ENCODE peak calls at places on chromosomes 5 and 9, in eight cellular contexts. One of them, this sample, is unnamed.
A peak's percentile ranks its signal among the peaks of the same experiment; 100 is the strongest.

GRCh38 chr5:13745508-13745907 is 199.0 kb downstream of the DNAH5 start:
- DNase-seq in psoas muscle: no peak
- DNase-seq in left ventricle myocardium inferior: no peak
- DNase-seq in cardiac fibroblast: peak; percentile 29
- DNase-seq in IMR-90: peak; percentile 90
- DNase-seq in AG04449: peak; percentile 16
- DNase-seq in tibial artery: no peak
- DNase-seq in lower lobe of right lung: no peak
- DNase-seq in this sample: no peak

GRCh38 chr5:5572983-5573797 is 150.7 kb downstream of the ICE1 start:
- DNase-seq in IMR-90: no peak
- DNase-seq in cardiac fibroblast: no peak
- DNase-seq in lower lobe of right lung: no peak
- DNase-seq in tibial artery: no peak
- DNase-seq in AG04449: no peak
- DNase-seq in psoas muscle: peak; percentile 31
- DNase-seq in left ventricle myocardium inferior: peak; percentile 33
- DNase-seq in this sample: no peak

GRCh38 chr9:73871636-73872035 is 625.5 kb upstream of the RORB start:
- DNase-seq in left ventricle myocardium inferior: no peak
- DNase-seq in IMR-90: no peak
- DNase-seq in tibial artery: no peak
- DNase-seq in lower lobe of right lung: no peak
- DNase-seq in AG04449: no peak
- DNase-seq in psoas muscle: no peak
- DNase-seq in cardiac fibroblast: no peak
- DNase-seq in this sample: no peak

GRCh38 chr5:30050056-30050815 is 1143.2 kb upstream of the CDH6 start:
- DNase-seq in lower lobe of right lung: no peak
- DNase-seq in psoas muscle: no peak
- DNase-seq in cardiac fibroblast: no peak
- DNase-seq in IMR-90: no peak
- DNase-seq in tibial artery: no peak
- DNase-seq in AG04449: no peak
- DNase-seq in left ventricle myocardium inferior: no peak
- DNase-seq in this sample: no peak

GRCh38 chr5:58450811-58451629 is 8.9 kb downstream of the PLK2 start:
- DNase-seq in lower lobe of right lung: no peak
- DNase-seq in AG04449: no peak
- DNase-seq in cardiac fibroblast: peak; percentile 39
- DNase-seq in left ventricle myocardium inferior: no peak
- DNase-seq in psoas muscle: no peak
- DNase-seq in tibial artery: no peak
- DNase-seq in IMR-90: peak; percentile 26
- DNase-seq in this sample: no peak

GRCh38 chr5:84715686-84716085 is 331.0 kb upstream of the EDIL3 start:
- DNase-seq in cardiac fibroblast: no peak
- DNase-seq in IMR-90: no peak
- DNase-seq in lower lobe of right lung: no peak
- DNase-seq in psoas muscle: no peak
- DNase-seq in tibial artery: no peak
- DNase-seq in left ventricle myocardium inferior: no peak
- DNase-seq in AG04449: no peak
- DNase-seq in this sample: no peak

GRCh38 chr5:36602711-36603321 is 3.6 kb upstream of the SLC1A3 start:
- DNase-seq in AG04449: no peak
- DNase-seq in psoas muscle: no peak
- DNase-seq in lower lobe of right lung: peak; percentile 53
- DNase-seq in cardiac fibroblast: no peak
- DNase-seq in left ventricle myocardium inferior: peak; percentile 38
- DNase-seq in IMR-90: no peak
- DNase-seq in tibial artery: no peak
- DNase-seq in this sample: no peak

GRCh38 chr9:103731541-103731940 is 362.6 kb upstream of the SMC2 start:
- DNase-seq in tibial artery: no peak
- DNase-seq in cardiac fibroblast: peak; percentile 62
- DNase-seq in IMR-90: no peak
- DNase-seq in psoas muscle: no peak
- DNase-seq in lower lobe of right lung: no peak
- DNase-seq in left ventricle myocardium inferior: no peak
- DNase-seq in AG04449: no peak
- DNase-seq in this sample: no peak

GRCh38 chr5:73909474-73909873 is 283.5 kb downstream of the ARHGEF28 start:
- DNase-seq in tibial artery: no peak
- DNase-seq in cardiac fibroblast: no peak
- DNase-seq in psoas muscle: no peak
- DNase-seq in lower lobe of right lung: no peak
- DNase-seq in left ventricle myocardium inferior: no peak
- DNase-seq in AG04449: no peak
- DNase-seq in IMR-90: no peak
- DNase-seq in this sample: no peak

GRCh38 chr9:93317495-93318094 is 133.7 kb downstream of the WNK2 start:
- DNase-seq in cardiac fibroblast: no peak
- DNase-seq in AG04449: no peak
- DNase-seq in psoas muscle: no peak
- DNase-seq in tibial artery: peak; percentile 49
- DNase-seq in lower lobe of right lung: peak; percentile 44
- DNase-seq in IMR-90: no peak
- DNase-seq in left ventricle myocardium inferior: no peak
- DNase-seq in this sample: no peak
- TF ChIP-seq CTCF in cardiac fibroblast: no peak
- TF ChIP-seq CTCF in AG04449: no peak
- TF ChIP-seq CTCF in psoas muscle: no peak
- TF ChIP-seq CTCF in tibial artery: no peak
- TF ChIP-seq CTCF in lower lobe of right lung: no peak
- TF ChIP-seq CTCF in IMR-90: no peak
- TF ChIP-seq CTCF in left ventricle myocardium inferior: no peak
- TF ChIP-seq CTCF in this sample: no peak

DNA sequence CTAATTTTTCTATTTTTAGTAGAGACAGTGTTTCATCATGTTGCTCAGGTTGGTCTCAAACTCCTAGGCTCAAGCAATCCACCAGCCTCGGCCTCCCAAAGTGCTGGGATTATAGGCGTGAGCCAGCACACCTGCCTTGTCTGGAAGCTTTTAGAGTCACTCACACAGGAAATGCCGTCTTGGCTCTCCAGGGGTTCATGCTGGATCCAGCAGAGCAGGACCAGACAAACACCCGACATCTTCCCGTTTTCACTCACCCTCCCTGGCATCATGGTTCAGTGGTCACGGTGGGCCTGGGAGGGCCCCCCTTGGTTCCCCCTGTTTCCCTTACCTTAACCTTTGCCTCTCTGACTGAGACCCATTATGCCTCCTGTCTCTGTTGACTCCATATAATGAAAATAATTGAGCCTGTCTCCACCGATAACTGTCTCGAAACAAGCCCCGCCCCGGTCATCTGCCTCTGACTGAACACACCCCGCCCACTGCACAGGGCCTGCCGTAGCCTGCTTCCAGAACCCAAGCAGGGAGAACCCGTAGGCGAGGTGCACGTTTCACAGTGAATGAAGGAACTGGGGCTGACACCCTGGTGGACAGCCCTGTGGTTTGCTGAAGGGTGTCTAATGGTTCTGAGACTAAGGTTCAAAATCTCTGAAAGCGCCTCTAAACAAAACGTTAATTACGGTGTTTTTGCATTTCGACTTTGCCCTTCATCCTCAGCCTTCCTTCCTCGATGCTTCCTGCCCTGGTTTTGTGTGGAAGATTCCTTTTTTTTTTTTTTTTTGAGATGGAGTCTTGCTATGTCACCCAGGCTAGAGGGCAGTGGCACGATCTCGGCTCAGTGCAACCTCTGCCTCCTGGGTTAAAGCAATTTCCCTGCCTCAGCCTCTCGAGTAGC is 39.7 kb upstream of the SPRY4 start:
- DNase-seq in left ventricle myocardium inferior: peak; percentile 68
- DNase-seq in tibial artery: peak; percentile 43
- DNase-seq in cardiac fibroblast: peak; percentile 63
- DNase-seq in lower lobe of right lung: no peak
- DNase-seq in AG04449: no peak
- DNase-seq in IMR-90: no peak
- DNase-seq in psoas muscle: peak; percentile 39
- DNase-seq in this sample: peak; percentile 91
- H3K4me3 ChIP-seq in left ventricle myocardium inferior: peak overlapping the region; percentile 48
- H3K4me3 ChIP-seq in tibial artery: no peak overlapping the region
- H3K4me3 ChIP-seq in cardiac fibroblast: peak overlapping the region; percentile 48
- H3K4me3 ChIP-seq in lower lobe of right lung: no peak overlapping the region
- H3K4me3 ChIP-seq in AG04449: no peak overlapping the region
- H3K4me3 ChIP-seq in IMR-90: no peak overlapping the region
- H3K4me3 ChIP-seq in psoas muscle: peak overlapping the region; percentile 26
- H3K4me3 ChIP-seq in this sample: no peak overlapping the region

GRCh38 chr9:2622361-2623045 is 916 bp downstream of the VLDLR start:
- DNase-seq in left ventricle myocardium inferior: peak; percentile 30
- DNase-seq in AG04449: no peak
- DNase-seq in cardiac fibroblast: peak; percentile 22
- DNase-seq in psoas muscle: peak; percentile 38
- DNase-seq in tibial artery: peak; percentile 69
- DNase-seq in IMR-90: peak; percentile 17
- DNase-seq in lower lobe of right lung: peak; percentile 54
- DNase-seq in this sample: peak; percentile 18
- TF ChIP-seq CTCF in left ventricle myocardium inferior: no peak
- TF ChIP-seq CTCF in AG04449: no peak
- TF ChIP-seq CTCF in cardiac fibroblast: no peak
- TF ChIP-seq CTCF in psoas muscle: no peak
- TF ChIP-seq CTCF in tibial artery: no peak
- TF ChIP-seq CTCF in IMR-90: no peak
- TF ChIP-seq CTCF in lower lobe of right lung: no peak
- TF ChIP-seq CTCF in this sample: no peak

GRCh38 chr5:115948013-115948605 is 14.2 kb upstream of the LVRN start:
- DNase-seq in lower lobe of right lung: no peak
- DNase-seq in AG04449: no peak
- DNase-seq in psoas muscle: peak; percentile 19
- DNase-seq in tibial artery: no peak
- DNase-seq in cardiac fibroblast: peak; percentile 86
- DNase-seq in IMR-90: peak; percentile 33
- DNase-seq in left ventricle myocardium inferior: no peak
- DNase-seq in this sample: no peak
- H3K4me3 ChIP-seq in lower lobe of right lung: no peak overlapping the region
- H3K4me3 ChIP-seq in AG04449: no peak overlapping the region
- H3K4me3 ChIP-seq in psoas muscle: no peak overlapping the region
- H3K4me3 ChIP-seq in tibial artery: no peak overlapping the region
- H3K4me3 ChIP-seq in cardiac fibroblast: no peak overlapping the region
- H3K4me3 ChIP-seq in IMR-90: no peak overlapping the region
- H3K4me3 ChIP-seq in left ventricle myocardium inferior: no peak overlapping the region
- H3K4me3 ChIP-seq in this sample: no peak overlapping the region

DNA sequence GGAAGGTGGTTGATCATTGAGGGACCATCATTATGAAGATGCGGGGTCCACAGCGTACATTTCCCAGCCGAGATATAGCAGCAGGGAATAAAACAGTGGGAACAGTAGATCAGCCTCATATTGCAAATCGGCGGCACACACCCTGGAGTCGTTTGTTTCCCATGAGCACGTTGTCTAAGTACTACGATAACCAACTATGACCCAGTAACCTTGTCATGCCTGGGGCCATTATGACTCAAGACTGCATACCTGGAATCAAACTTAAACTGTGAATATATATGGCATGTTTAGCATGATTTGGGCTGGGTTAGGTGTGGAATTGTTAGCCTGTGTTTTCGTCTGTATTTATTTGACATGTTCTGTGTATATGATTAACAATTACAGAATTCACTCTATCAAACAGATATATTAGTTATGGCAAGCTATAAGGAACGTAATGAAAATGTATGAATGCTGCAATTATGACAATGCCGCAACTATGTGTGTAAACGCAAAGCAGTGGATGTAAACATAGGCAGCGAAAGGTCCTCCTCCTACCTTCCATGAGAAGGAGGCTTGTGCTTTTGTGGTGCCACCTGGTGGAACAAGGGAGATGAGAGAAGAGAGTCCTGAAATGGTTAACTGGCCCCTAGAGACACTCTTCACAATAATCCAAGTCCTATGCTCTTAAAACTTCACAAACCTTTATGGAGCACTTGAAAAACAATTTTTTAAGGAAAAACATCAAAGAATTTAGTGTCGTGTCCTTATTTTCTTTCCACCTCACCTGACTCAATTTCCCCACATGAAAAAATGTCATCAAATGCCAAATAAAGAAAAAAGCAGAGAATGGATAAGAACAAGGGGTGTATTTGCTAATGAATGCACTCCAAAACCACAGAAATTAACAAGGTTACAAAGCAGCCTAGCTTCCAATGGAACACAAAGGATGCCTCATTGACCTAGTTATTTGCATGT is 47.1 kb downstream of the SEMA5A start:
- DNase-seq in lower lobe of right lung: no peak
- DNase-seq in IMR-90: peak; percentile 20
- DNase-seq in psoas muscle: no peak
- DNase-seq in cardiac fibroblast: peak; percentile 45
- DNase-seq in tibial artery: no peak
- DNase-seq in left ventricle myocardium inferior: no peak
- DNase-seq in AG04449: no peak
- DNase-seq in this sample: no peak
- TF ChIP-seq CTCF in lower lobe of right lung: no peak
- TF ChIP-seq CTCF in IMR-90: peak; percentile 41
- TF ChIP-seq CTCF in psoas muscle: no peak
- TF ChIP-seq CTCF in cardiac fibroblast: peak; percentile 43
- TF ChIP-seq CTCF in tibial artery: no peak
- TF ChIP-seq CTCF in left ventricle myocardium inferior: peak; percentile 40
- TF ChIP-seq CTCF in AG04449: peak; percentile 45
- TF ChIP-seq CTCF in this sample: no peak

GRCh38 chr5:139678283-139678613 is 30.1 kb downstream of the CXXC5 start:
- DNase-seq in psoas muscle: no peak
- DNase-seq in left ventricle myocardium inferior: no peak
- DNase-seq in tibial artery: no peak
- DNase-seq in lower lobe of right lung: no peak
- DNase-seq in AG04449: no peak
- DNase-seq in cardiac fibroblast: no peak
- DNase-seq in IMR-90: no peak
- DNase-seq in this sample: no peak
- H3K4me3 ChIP-seq in psoas muscle: peak overlapping the region; percentile 0
- H3K4me3 ChIP-seq in left ventricle myocardium inferior: no peak overlapping the region
- H3K4me3 ChIP-seq in tibial artery: no peak overlapping the region
- H3K4me3 ChIP-seq in lower lobe of right lung: no peak overlapping the region
- H3K4me3 ChIP-seq in AG04449: no peak overlapping the region
- H3K4me3 ChIP-seq in cardiac fibroblast: no peak overlapping the region
- H3K4me3 ChIP-seq in IMR-90: no peak overlapping the region
- H3K4me3 ChIP-seq in this sample: no peak overlapping the region

DNA sequence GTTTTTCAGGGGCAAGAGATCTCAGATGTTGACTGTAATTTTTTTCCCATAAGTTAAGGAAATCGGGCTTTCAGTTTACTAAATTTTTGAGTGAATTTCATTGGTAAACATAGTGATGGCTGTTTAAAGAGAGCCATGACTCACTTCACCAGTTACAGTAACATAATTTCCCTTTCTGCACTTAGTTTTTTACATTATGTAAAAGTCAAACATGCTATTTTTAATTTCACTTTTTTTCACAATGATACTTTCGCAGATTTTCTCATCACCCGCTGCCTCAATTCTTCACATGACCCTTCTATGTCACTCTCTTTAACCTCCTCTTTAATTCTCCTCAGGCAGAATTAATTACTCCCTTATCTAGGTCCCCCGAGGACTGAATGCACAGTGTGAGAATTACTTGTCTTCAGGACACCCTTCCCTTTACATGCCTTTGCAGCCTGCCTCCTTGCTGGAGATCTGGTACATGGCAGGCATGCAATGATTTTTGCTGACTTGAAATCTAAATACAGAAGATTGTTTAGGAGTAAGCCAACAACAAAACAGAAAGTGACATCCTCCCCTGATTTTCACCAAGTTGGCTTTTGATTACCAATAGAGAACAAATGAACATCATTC is 217.5 kb upstream of the S1PR3 start:
- DNase-seq in IMR-90: peak; percentile 63
- DNase-seq in tibial artery: no peak
- DNase-seq in AG04449: no peak
- DNase-seq in left ventricle myocardium inferior: no peak
- DNase-seq in psoas muscle: no peak
- DNase-seq in cardiac fibroblast: peak; percentile 72
- DNase-seq in lower lobe of right lung: no peak
- DNase-seq in this sample: no peak
- TF ChIP-seq CTCF in IMR-90: no peak
- TF ChIP-seq CTCF in tibial artery: no peak
- TF ChIP-seq CTCF in AG04449: peak; percentile 19
- TF ChIP-seq CTCF in left ventricle myocardium inferior: peak; percentile 31
- TF ChIP-seq CTCF in psoas muscle: no peak
- TF ChIP-seq CTCF in cardiac fibroblast: peak; percentile 38
- TF ChIP-seq CTCF in lower lobe of right lung: no peak
- TF ChIP-seq CTCF in this sample: no peak

This sample was measured in adrenal gland.